ENCODE peak calls at places on chromosomes 11 and 22, in seven cellular contexts. B is cardiac muscle cell, A is kidney, J is choroid plexus epithelial cell, V is AG10803, Q is MCF 10A, W is MM.1S. R is an unnamed sample.

GRCh38 chr11:118224512-118225180 is at the start of gene JAML:
- DNase-seq in B (no peak), A (no peak), J (no peak), V (no peak), Q (no peak), W (no peak), R (peak; percentile 38)

GRCh38 chr11:69439127-69439526 is 42.3 kb upstream of the LINC01488 start:
- DNase-seq in B (no peak), A (peak; percentile 45), J (no peak), V (no peak), Q (no peak), W (no peak), R (no peak)

GRCh38 chr11:22343411-22344032 is 5.3 kb downstream of the SLC17A6 start:
- DNase-seq in B (no peak), A (peak; percentile 51), J (no peak), V (no peak), Q (no peak), W (no peak), R (peak; percentile 10)

GRCh38 chr11:66479741-66480115 is 506 bp upstream of the DPP3 start:
- DNase-seq in B (no peak), A (no peak), J (no peak), V (no peak), Q (peak; percentile 80), W (no peak), R (no peak)

GRCh38 chr22:30423296-30423958 is 2.1 kb upstream of the MTFP1 start:
- DNase-seq in B (no peak), A (peak; percentile 93), J (peak; percentile 84), V (no peak), Q (no peak), W (peak; percentile 21), R (no peak)

GRCh38 chr11:77252555-77253270 is 48.8 kb downstream of the GDPD4 start:
- DNase-seq in B (no peak), A (no peak), J (no peak), V (no peak), Q (no peak), W (no peak), R (no peak)

GRCh38 chr11:123640677-123641494 is 13.5 kb downstream of the SCN3B start:
- DNase-seq in B (peak; percentile 54), A (peak; percentile 69), J (peak; percentile 58), V (peak; percentile 25), Q (peak; percentile 54), W (peak; percentile 52), R (peak; percentile 71)

GRCh38 chr22:24424901-24425775 is 2.3 kb upstream of the ADORA2A start:
- DNase-seq in B (no peak), A (peak; percentile 76), J (no peak), V (no peak), Q (no peak), W (no peak), R (no peak)

GRCh38 chr11:57345555-57346151 is 7.5 kb downstream of the P2RX3 start:
- DNase-seq in B (peak; percentile 76), A (no peak), J (peak; percentile 78), V (peak; percentile 60), Q (peak; percentile 85), W (peak; percentile 66), R (peak; percentile 80)

GRCh38 chr22:31210830-31211503 is 1.1 kb upstream of the LIMK2 start:
- DNase-seq in B (peak; percentile 25), A (no peak), J (no peak), V (peak; percentile 69), Q (no peak), W (peak; percentile 41), R (no peak)

GRCh38 chr11:10893713-10894112 is 35.9 kb upstream of the ZBED5 start:
- DNase-seq in B (peak; percentile 43), A (no peak), J (peak; percentile 79), V (peak; percentile 79), Q (peak; percentile 24), W (no peak), R (no peak)

GRCh38 chr22:26485991-26486390 is 2.3 kb downstream of the SRRD start:
- DNase-seq in B (no peak), A (no peak), J (no peak), V (no peak), Q (no peak), W (no peak), R (no peak)
- TF ChIP-seq CTCF in B (no peak), A (no peak), J (no peak), V (no peak), Q (no peak), W (no peak), R (no peak)

DNA sequence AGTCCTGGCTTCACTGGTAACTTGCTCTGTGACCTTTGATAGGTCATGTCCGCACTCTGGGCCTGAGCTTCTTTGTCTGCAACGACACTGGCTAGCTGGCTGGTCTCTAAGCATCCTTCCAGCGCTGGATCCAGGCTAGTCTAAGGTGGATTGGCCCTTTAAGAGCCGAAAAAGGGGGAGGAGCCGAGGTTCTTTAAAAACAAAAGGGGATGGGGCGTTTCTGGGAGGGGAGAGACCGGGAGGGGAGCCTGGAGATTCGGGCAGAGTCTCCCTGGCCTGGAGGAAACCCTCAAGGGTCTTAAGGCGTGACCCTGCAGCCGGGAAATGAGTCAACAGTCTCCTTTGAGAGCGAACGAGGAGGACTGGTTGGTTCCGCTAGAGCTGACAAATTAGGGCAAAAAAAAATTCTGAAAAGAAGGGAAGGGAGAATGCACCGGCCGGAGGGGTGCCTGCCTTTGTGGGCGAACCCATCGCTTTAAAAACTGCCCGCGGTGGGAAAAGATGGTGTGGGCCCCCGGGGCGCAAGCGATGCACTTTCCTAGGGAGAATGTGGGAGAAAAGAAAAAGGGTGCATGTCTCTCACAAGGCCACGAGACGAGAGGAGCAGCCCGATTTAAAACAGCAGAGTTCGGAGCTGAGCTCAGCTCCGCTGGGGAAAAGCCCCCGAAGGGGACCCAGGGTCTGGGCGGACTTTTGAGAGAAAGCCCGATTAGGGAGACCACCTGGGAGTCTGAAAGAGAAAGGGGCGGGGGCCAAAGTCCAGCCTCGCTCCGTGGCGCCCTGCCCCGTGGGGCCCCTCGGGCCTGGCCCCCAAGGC is 952 bp downstream of the ZFTA start:
- DNase-seq in B (peak; percentile 87), A (peak; percentile 82), J (peak; percentile 82), V (peak; percentile 56), Q (peak; percentile 73), W (peak; percentile 48), R (peak; percentile 69)
- TF ChIP-seq CTCF in B (no peak), A (no peak), J (peak; percentile 7), V (no peak), Q (no peak), W (no peak), R (no peak)

GRCh38 chr11:96012086-96012824 is 88.3 kb upstream of the MTMR2 start:
- DNase-seq in B (peak; percentile 92), A (no peak), J (peak; percentile 89), V (peak; percentile 82), Q (peak; percentile 50), W (peak; percentile 54), R (peak; percentile 44)
- TF ChIP-seq CTCF in B (peak; percentile 87), A (peak; percentile 71), J (peak; percentile 82), V (peak; percentile 90), Q (peak; percentile 41), W (peak; percentile 55), R (peak; percentile 60)

GRCh38 chr11:7559404-7560283 is 45.8 kb downstream of the PPFIBP2 start:
- DNase-seq in B (no peak), A (no peak), J (no peak), V (peak; percentile 33), Q (no peak), W (no peak), R (no peak)
- TF ChIP-seq CTCF in B (no peak), A (no peak), J (no peak), V (no peak), Q (no peak), W (no peak), R (no peak)

DNA sequence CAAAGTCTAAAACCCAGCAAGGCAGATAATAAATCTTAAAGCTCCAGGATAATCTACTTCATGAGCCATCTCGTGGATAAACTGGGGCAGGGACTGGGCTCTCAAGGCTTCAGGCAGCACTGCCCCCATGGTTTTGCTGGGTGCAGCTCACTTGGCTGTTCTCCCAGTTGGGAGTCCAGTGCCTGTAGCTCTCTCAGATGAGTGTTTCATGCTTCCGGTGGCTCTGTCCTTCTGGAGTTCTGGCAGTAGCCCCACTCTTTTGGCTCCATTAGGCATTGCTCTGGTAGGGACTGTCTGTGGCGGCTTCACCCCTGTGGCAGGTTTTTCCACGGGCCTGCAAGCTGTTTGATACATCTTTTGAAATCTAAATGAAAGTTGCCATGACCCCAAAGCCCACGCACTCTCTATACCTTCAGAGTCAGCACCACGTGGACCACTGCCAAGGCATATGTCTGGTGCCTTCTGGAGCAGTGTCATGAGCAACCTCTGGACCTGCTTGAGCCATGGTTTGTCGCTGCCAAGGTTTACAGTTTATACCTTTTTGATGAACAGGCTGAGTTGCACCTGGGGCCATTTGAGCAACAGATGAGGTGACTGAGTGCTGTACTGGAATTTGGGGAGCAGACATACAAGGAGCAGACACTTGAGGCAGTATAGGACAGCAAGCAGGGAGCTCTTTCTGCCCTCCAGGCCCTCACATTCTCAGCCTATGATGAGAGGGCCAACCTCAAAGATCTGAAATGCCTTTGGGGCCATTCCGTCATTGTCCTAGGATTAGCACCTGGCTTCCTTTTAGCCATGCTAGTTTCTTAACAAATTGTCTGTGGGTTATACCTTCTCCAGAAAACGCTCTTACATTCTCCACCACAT is 48.6 kb downstream of the MTNR1B start:
- DNase-seq in B (peak; percentile 65), A (no peak), J (peak; percentile 46), V (peak; percentile 29), Q (peak; percentile 95), W (no peak), R (no peak)
- TF ChIP-seq CTCF in B (no peak), A (no peak), J (peak; percentile 31), V (no peak), Q (peak; percentile 31), W (no peak), R (no peak)

DNA sequence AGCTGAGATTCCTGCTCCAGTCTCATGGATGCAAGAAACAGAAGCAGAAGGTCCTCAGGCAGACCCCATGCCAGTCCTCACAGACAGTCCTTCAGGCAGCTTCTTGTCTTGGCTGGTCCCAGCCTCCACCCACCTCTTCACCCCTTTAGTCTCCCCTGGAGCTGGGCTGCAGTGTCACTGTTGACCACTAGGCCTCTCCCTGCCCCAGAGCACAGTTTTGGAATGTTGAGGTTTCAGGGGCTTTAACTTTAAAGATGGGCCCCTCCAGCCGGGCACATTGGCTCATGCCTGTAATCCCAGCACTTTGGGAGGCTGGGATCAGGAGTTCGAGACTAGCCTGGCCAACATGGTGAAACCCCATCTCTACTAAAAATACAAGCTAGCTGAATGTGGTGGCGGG is 39.5 kb upstream of the GCAT start:
- DNase-seq in B (no peak), A (no peak), J (no peak), V (no peak), Q (no peak), W (no peak), R (no peak)
- TF ChIP-seq CTCF in B (peak; percentile 28), A (no peak), J (peak; percentile 53), V (peak; percentile 25), Q (no peak), W (peak; percentile 25), R (no peak)

DNA sequence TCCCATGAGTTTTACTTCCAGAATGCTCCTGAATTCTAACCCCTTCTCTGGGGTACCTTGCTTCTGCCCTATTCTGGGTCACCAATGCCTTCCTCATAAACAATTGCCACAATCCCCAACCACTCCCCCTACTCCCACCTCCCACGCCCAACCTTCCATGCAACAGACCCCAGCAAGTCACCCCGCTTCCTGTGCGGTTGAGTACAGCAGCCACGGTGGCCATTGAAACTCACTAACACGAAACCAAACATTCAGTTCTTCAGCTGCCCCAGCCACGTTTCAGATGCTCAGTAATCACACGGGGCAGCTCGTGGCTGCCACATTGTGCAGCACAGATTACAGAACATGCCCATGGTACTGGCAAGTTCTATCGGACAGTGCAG is 3.7 kb upstream of the BCR start:
- DNase-seq in B (no peak), A (no peak), J (no peak), V (no peak), Q (no peak), W (peak; percentile 84), R (no peak)
- TF ChIP-seq CTCF in B (no peak), A (no peak), J (no peak), V (no peak), Q (no peak), W (no peak), R (no peak)